ENCODE peak calls at places on chromosomes 16 and 17, in five cellular contexts. D, H, O, N and C are unnamed samples.

GRCh38 chr16:12305847-12306246 is 329.3 kb downstream of the SNX29 start:
- DNase-seq in D (no peak), H (no peak), O (no peak), N (no peak), C (no peak)

GRCh38 chr17:39928868-39929651 is 1.5 kb downstream of the LRRC3C start:
- DNase-seq in N (no peak), D (peak; percentile 19), H (no peak), O (no peak), C (no peak)

GRCh38 chr16:56977256-56977655 is 12.1 kb upstream of the NLRC5 start:
- DNase-seq in D (no peak), O (no peak), N (no peak), H (no peak), C (no peak)

GRCh38 chr16:11546522-11547485 is 39.9 kb downstream of the LITAF start:
- DNase-seq in N (no peak), H (no peak), O (no peak), D (no peak), C (no peak)

GRCh38 chr16:4879049-4879448 is 31.8 kb downstream of the UBN1 start:
- DNase-seq in O (no peak), N (no peak), D (no peak), H (no peak), C (no peak)

GRCh38 chr17:65100316-65101140 is 36.6 kb upstream of the RGS9 start:
- DNase-seq in D (peak; percentile 70), O (peak; percentile 93), H (peak; percentile 83), N (peak; percentile 86), C (peak; percentile 88)

GRCh38 chr16:83305092-83305491 is 502.7 kb upstream of the HSBP1 start:
- DNase-seq in D (no peak), N (no peak), H (no peak), O (no peak), C (no peak)

GRCh38 chr17:77735341-77736206 is 222.9 kb upstream of the TNRC6C start:
- DNase-seq in N (peak; percentile 77), O (no peak), D (no peak), H (no peak), C (no peak)

GRCh38 chr16:65666132-65666869 is 544.4 kb upstream of the CDH11 start:
- DNase-seq in N (no peak), D (no peak), O (no peak), H (no peak), C (no peak)

GRCh38 chr17:32971171-32971570 is 20.5 kb upstream of the SPACA3 start:
- DNase-seq in D (no peak), N (peak; percentile 73), O (no peak), H (no peak), C (no peak)

GRCh38 chr17:4719684-4720221 is 9.3 kb downstream of the ARRB2 start:
- DNase-seq in D (no peak), O (no peak), N (no peak), H (no peak), C (peak; percentile 30)

GRCh38 chr17:82664701-82665182 is 16.5 kb upstream of the WDR45B start:
- DNase-seq in N (no peak), H (no peak), D (no peak), O (no peak), C (no peak)

GRCh38 chr17:15392326-15392739 is 50.9 kb upstream of the TEKT3 start:
- DNase-seq in N (no peak), H (no peak), O (no peak), D (no peak), C (no peak)

GRCh38 chr17:36544049-36544319 is 735 bp upstream of the GGNBP2 start:
- DNase-seq in O (no peak), H (no peak), N (peak; percentile 35), D (no peak), C (peak; percentile 16)

GRCh38 chr17:77312786-77313599 is 172.2 kb downstream of the SEC14L1 start:
- DNase-seq in H (no peak), O (no peak), D (no peak), N (no peak), C (no peak)

GRCh38 chr17:42363767-42364585 is 24.3 kb downstream of the STAT3 start:
- DNase-seq in H (no peak), O (no peak), D (no peak), N (no peak), C (no peak)

GRCh38 chr17:8064590-8065019 is 22.9 kb downstream of the ALOX12B start:
- DNase-seq in O (no peak), D (no peak), N (no peak), H (no peak), C (no peak)

GRCh38 chr16:10744370-10745030 is 858 bp downstream of the NUBP1 start:
- DNase-seq in H (no peak), O (no peak), N (peak; percentile 44), D (no peak), C (peak; percentile 12)

GRCh38 chr17:14337596-14338079 is 36.8 kb downstream of the HS3ST3B1 start:
- DNase-seq in O (no peak), H (no peak), N (no peak), D (no peak), C (no peak)

GRCh38 chr16:31427441-31428276 is 501 bp downstream of the COX6A2 start:
- DNase-seq in N (peak; percentile 85), H (peak; percentile 37), O (peak; percentile 61), D (no peak), C (no peak)

GRCh38 chr16:21952040-21952792 is 945 bp upstream of the UQCRC2 start:
- DNase-seq in H (peak; percentile 60), N (peak; percentile 75), O (peak; percentile 64), D (peak; percentile 66), C (peak; percentile 74)

GRCh38 chr17:72392056-72393010 is 271.5 kb downstream of the SOX9 start:
- DNase-seq in O (no peak), H (no peak), N (no peak), D (no peak), C (no peak)

GRCh38 chr17:48626470-48627241 is 498 bp upstream of the HOXB9 start:
- DNase-seq in N (peak; percentile 96), D (peak; percentile 88), O (no peak), H (peak; percentile 71), C (peak; percentile 92)

GRCh38 chr17:80364091-80364691 is 50.8 kb upstream of the ENDOV start:
- DNase-seq in O (peak; percentile 76), N (peak; percentile 41), D (peak; percentile 8), H (peak; percentile 68), C (peak; percentile 51)

GRCh38 chr17:44924107-44924544 is 8.8 kb upstream of the GFAP start:
- DNase-seq in O (peak; percentile 47), H (no peak), D (no peak), N (no peak), C (no peak)

GRCh38 chr16:88685156-88686061 is 898 bp downstream of the SNAI3 start:
- DNase-seq in H (peak; percentile 50), D (no peak), N (peak; percentile 69), O (peak; percentile 79), C (peak; percentile 35)

GRCh38 chr16:75997606-75998005 is 271.3 kb upstream of the CPHXL start:
- DNase-seq in N (no peak), H (no peak), O (no peak), D (no peak), C (no peak)

GRCh38 chr16:4056161-4057105 is 59.8 kb downstream of the ADCY9 start:
- DNase-seq in D (no peak), N (no peak), O (no peak), H (no peak), C (no peak)

GRCh38 chr17:21039839-21040575 is 2.8 kb downstream of the USP22 start:
- DNase-seq in N (peak; percentile 33), O (no peak), D (peak; percentile 53), H (no peak), C (peak; percentile 63)

GRCh38 chr17:71922439-71922838 is 198.4 kb upstream of the SOX9 start:
- DNase-seq in O (no peak), N (no peak), H (no peak), D (no peak), C (no peak)

GRCh38 chr16:53257001-53257400 is 177.3 kb upstream of the RBL2 start:
- DNase-seq in O (no peak), H (no peak), D (no peak), N (no peak), C (no peak)

GRCh38 chr17:313231-313630 is 39.4 kb downstream of the RPH3AL start:
- DNase-seq in O (no peak), D (no peak), H (no peak), N (no peak), C (no peak)

GRCh38 chr17:2238432-2239169 is 65.0 kb downstream of the SMG6 start:
- DNase-seq in H (no peak), D (no peak), N (no peak), O (no peak), C (no peak)
- TF ChIP-seq SP1 in H (no peak), D (no peak), N (no peak), O (no peak), C (no peak)

GRCh38 chr16:84718-85452 is 6.9 kb downstream of the MPG start:
- DNase-seq in D (no peak), N (no peak), H (no peak), O (no peak), C (no peak)
- TF ChIP-seq SP1 in D (no peak), N (no peak), H (no peak), O (no peak), C (no peak)

DNA sequence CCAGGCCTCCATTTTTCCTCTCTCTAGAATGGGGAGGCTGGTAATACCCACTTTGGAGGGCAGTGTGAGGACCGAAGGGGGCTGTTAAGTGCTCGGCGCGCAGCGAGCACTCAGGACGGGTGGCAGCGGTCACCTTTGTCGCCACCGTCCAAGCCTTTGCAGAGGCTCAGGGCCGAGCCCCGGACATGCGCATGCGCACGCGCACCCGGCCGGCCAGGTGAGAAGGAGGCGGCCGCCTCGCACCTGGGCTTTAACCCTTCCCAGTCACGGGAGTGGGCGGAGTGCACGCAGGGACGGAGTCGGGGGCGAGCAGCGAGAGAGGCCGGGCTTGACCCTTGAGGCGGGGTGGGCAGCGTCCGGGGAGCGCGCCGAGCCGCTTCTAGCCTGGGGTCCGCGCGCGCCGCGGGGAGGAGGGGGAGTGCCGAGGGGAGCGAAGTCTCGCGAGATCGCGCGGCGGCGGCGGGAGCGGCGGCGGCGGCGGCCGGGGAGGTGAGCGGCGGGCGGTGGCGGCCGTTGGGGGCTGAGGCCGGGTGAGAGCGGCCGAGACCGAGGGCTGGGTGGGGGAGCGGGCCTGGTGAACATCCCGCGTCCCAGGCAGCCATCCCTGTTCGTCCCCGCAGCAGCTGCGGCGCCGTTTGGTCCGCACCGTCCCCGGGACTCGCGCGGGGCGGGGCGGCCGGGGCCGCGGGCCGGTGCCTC is at the start of gene MRTFB:
- DNase-seq in D (peak; percentile 55), H (peak; percentile 92), N (peak; percentile 90), O (peak; percentile 94), C (peak; percentile 88)
- TF ChIP-seq SP1 in D (no peak), H (peak; percentile 89), N (no peak), O (no peak), C (no peak)

DNA sequence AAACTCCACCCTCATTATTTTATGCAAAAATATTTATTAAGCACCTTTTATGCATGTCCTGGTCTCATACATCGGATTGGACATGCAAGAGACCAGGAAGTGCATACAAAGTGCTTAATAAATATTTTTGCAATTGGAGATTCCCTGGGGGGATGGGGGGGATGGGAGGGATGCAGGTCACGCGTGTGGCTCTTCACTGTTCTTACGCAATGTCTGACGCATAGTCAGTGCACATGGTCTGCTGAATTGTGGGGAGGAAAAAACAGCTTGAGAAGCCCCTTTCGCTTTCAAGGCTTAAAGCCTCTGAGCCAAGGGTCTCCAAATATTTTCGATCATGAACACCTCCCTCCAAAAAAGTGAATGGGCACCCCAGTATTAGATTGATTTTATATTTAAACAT is 96.7 kb upstream of the XYLT1 start:
- DNase-seq in D (no peak), N (no peak), H (no peak), O (no peak), C (no peak)
- TF ChIP-seq SP1 in D (no peak), N (no peak), H (no peak), O (no peak), C (no peak)